ENCODE peak calls at places on chromosomes 5 and 9, in four cellular contexts. M is epithelial cell of esophagus; U is epithelial cell of prostate; Q is stimulated activated CD4-positive, alpha-beta T cell treated with anti-CD3 and anti-CD28 coated beads, Interleukin-4, amount 100 ng/mL, for 24 hours. K is an unnamed sample.

GRCh38 chr9:13665418-13666066 is 386.1 kb upstream of the MPDZ start:
- DNase-seq in Q (no peak), U (no peak), M (no peak), K (peak; percentile 36)

GRCh38 chr5:133456933-133457402 is 155.4 kb downstream of the FSTL4 start:
- DNase-seq in M (peak; percentile 77), Q (no peak), U (no peak), K (no peak)

GRCh38 chr5:145244788-145245187 is 590.4 kb downstream of the PRELID2 start:
- DNase-seq in Q (no peak), U (no peak), M (no peak), K (peak; percentile 71)

GRCh38 chr5:149387081-149387611 is 8.1 kb upstream of the IL17B start:
- DNase-seq in Q (no peak), U (no peak), M (no peak), K (peak; percentile 20)

GRCh38 chr5:103450333-103451061 is 112.1 kb downstream of the NUDT12 start:
- DNase-seq in U (peak; percentile 24), Q (no peak), M (peak; percentile 60), K (peak; percentile 93)

GRCh38 chr9:101711330-101711941 is 27.0 kb downstream of the GRIN3A start:
- DNase-seq in Q (peak; percentile 24), U (no peak), M (no peak), K (peak; percentile 55)

GRCh38 chr5:176530983-176531901 is 6.0 kb downstream of the RNF44 start:
- DNase-seq in M (no peak), Q (peak; percentile 30), U (no peak), K (peak; percentile 47)

GRCh38 chr9:6842584-6842947 is 84.8 kb downstream of the KDM4C start:
- DNase-seq in M (peak; percentile 30), Q (no peak), U (no peak), K (peak; percentile 51)

GRCh38 chr5:132180134-132180745 is 47.4 kb downstream of the P4HA2 start:
- DNase-seq in M (peak; percentile 69), Q (no peak), U (no peak), K (peak; percentile 86)

GRCh38 chr5:35890021-35890740 is 33.5 kb downstream of the IL7R start:
- DNase-seq in M (peak; percentile 38), U (no peak), Q (no peak), K (no peak)

GRCh38 chr9:88326936-88327335 is 61.3 kb upstream of the SPIN1 start:
- DNase-seq in M (no peak), U (no peak), Q (no peak), K (no peak)

GRCh38 chr5:119302916-119303897 is 52.6 kb upstream of the TNFAIP8 start:
- DNase-seq in M (peak; percentile 96), Q (no peak), U (peak; percentile 87), K (peak; percentile 94)

GRCh38 chr5:122493776-122494518 is 181.9 kb downstream of the SNCAIP start:
- DNase-seq in Q (no peak), M (no peak), U (no peak), K (no peak)

GRCh38 chr9:128162215-128163026 is 2.4 kb downstream of the BBLN start:
- DNase-seq in Q (no peak), M (no peak), U (no peak), K (peak; percentile 29)

GRCh38 chr5:44714871-44715580 is 93.7 kb upstream of the MRPS30 start:
- DNase-seq in M (no peak), U (no peak), Q (no peak), K (no peak)

GRCh38 chr5:157959355-157959754 is 100.4 kb upstream of the CLINT1 start:
- DNase-seq in Q (no peak), M (no peak), U (no peak), K (no peak)

GRCh38 chr9:98419260-98419603 is 163.8 kb upstream of the TBC1D2 start:
- DNase-seq in U (no peak), Q (no peak), M (no peak), K (no peak)

GRCh38 chr5:59813761-59814562 is 79.6 kb downstream of the PDE4D start:
- DNase-seq in U (no peak), M (peak; percentile 79), Q (peak; percentile 15), K (peak; percentile 77)

GRCh38 chr5:43854697-43855292 is 251.8 kb downstream of the NNT start:
- DNase-seq in U (no peak), M (no peak), Q (no peak), K (no peak)

GRCh38 chr9:127136081-127136879 is 13.8 kb upstream of the ANGPTL2 start:
- DNase-seq in Q (no peak), U (no peak), M (no peak), K (no peak)

GRCh38 chr5:132439521-132440206 is 50.9 kb downstream of the IRF1 start:
- DNase-seq in U (no peak), M (peak; percentile 75), Q (no peak), K (peak; percentile 90)

GRCh38 chr9:127422133-127422782 is 1.9 kb upstream of the ZNF79 start:
- DNase-seq in M (no peak), Q (no peak), U (no peak), K (no peak)

GRCh38 chr5:136811551-136811950 is 446.2 kb upstream of the TRPC7 start:
- DNase-seq in Q (no peak), M (peak; percentile 90), U (peak; percentile 45), K (peak; percentile 86)

GRCh38 chr9:111916234-111916645 is 19.6 kb downstream of the UGCG start:
- DNase-seq in U (no peak), M (no peak), Q (peak; percentile 48), K (no peak)

GRCh38 chr5:115452791-115453190 is 91.8 kb downstream of the FEM1C start:
- DNase-seq in U (no peak), Q (no peak), M (no peak), K (peak; percentile 10)

GRCh38 chr9:86303316-86303975 is 21.1 kb upstream of the ISCA1 start:
- DNase-seq in M (peak; percentile 87), U (peak; percentile 51), Q (peak; percentile 52), K (peak; percentile 56)

K was measured in ELR.